ENCODE peak calls at places on chromosomes 1 and 21, in four cellular contexts. One of them, this sample, is unnamed.

GRCh38 chr1:75131593-75132420 is 2.4 kb upstream of the LHX8 start:
- DNase-seq in DMS153: no peak
- DNase-seq in NCI-H69: no peak
- DNase-seq in activated CD4-positive, alpha-beta T cell treated with anti-CD3 and anti-CD28 coated beads, Interleukin-2, amount 50 U/mL, for 48 hours: no peak
- DNase-seq in this sample: no peak

GRCh38 chr21:15330872-15331271 is 266.1 kb upstream of the NRIP1 start:
- DNase-seq in DMS153: no peak
- DNase-seq in NCI-H69: no peak
- DNase-seq in activated CD4-positive, alpha-beta T cell treated with anti-CD3 and anti-CD28 coated beads, Interleukin-2, amount 50 U/mL, for 48 hours: no peak
- DNase-seq in this sample: no peak

GRCh38 chr21:37784591-37785318 is 131.5 kb downstream of the KCNJ6 start:
- DNase-seq in DMS153: no peak
- DNase-seq in NCI-H69: no peak
- DNase-seq in activated CD4-positive, alpha-beta T cell treated with anti-CD3 and anti-CD28 coated beads, Interleukin-2, amount 50 U/mL, for 48 hours: no peak
- DNase-seq in this sample: no peak

GRCh38 chr1:3170566-3171453 is 101.8 kb downstream of the PRDM16 start:
- DNase-seq in DMS153: peak; percentile 64
- DNase-seq in NCI-H69: no peak
- DNase-seq in activated CD4-positive, alpha-beta T cell treated with anti-CD3 and anti-CD28 coated beads, Interleukin-2, amount 50 U/mL, for 48 hours: no peak
- DNase-seq in this sample: no peak

GRCh38 chr1:68065766-68066165 is 15.3 kb upstream of the DIRAS3 start:
- DNase-seq in DMS153: no peak
- DNase-seq in NCI-H69: no peak
- DNase-seq in activated CD4-positive, alpha-beta T cell treated with anti-CD3 and anti-CD28 coated beads, Interleukin-2, amount 50 U/mL, for 48 hours: no peak
- DNase-seq in this sample: no peak

GRCh38 chr1:196115641-196116040 is 492.6 kb downstream of the KCNT2 start:
- DNase-seq in DMS153: no peak
- DNase-seq in NCI-H69: no peak
- DNase-seq in activated CD4-positive, alpha-beta T cell treated with anti-CD3 and anti-CD28 coated beads, Interleukin-2, amount 50 U/mL, for 48 hours: no peak
- DNase-seq in this sample: no peak

GRCh38 chr1:10378071-10378841 is 20.6 kb upstream of the PGD start:
- DNase-seq in DMS153: peak; percentile 95
- DNase-seq in NCI-H69: no peak
- DNase-seq in activated CD4-positive, alpha-beta T cell treated with anti-CD3 and anti-CD28 coated beads, Interleukin-2, amount 50 U/mL, for 48 hours: no peak
- DNase-seq in this sample: peak; percentile 87

GRCh38 chr1:40651138-40651857 is 14.2 kb downstream of the RIMS3 start:
- DNase-seq in DMS153: no peak
- DNase-seq in NCI-H69: peak; percentile 49
- DNase-seq in activated CD4-positive, alpha-beta T cell treated with anti-CD3 and anti-CD28 coated beads, Interleukin-2, amount 50 U/mL, for 48 hours: no peak
- DNase-seq in this sample: no peak

GRCh38 chr1:14403961-14404645 is 194.4 kb upstream of the KAZN start:
- DNase-seq in DMS153: no peak
- DNase-seq in NCI-H69: no peak
- DNase-seq in activated CD4-positive, alpha-beta T cell treated with anti-CD3 and anti-CD28 coated beads, Interleukin-2, amount 50 U/mL, for 48 hours: no peak
- DNase-seq in this sample: no peak